ENCODE peak calls at places on chromosomes 7 and 10, in four cellular contexts. One of them, this sample, is unnamed.

GRCh38 chr7:135272303-135272702 is 38.7 kb downstream of the STRA8 start:
- DNase-seq in suprapubic skin: no peak
- DNase-seq in heart right ventricle: no peak
- DNase-seq in CD8-positive, alpha-beta T cell: no peak
- DNase-seq in this sample: no peak

GRCh38 chr7:105206985-105207384 is 181.7 kb downstream of the SRPK2 start:
- DNase-seq in suprapubic skin: no peak
- DNase-seq in heart right ventricle: no peak
- DNase-seq in CD8-positive, alpha-beta T cell: no peak
- DNase-seq in this sample: no peak

GRCh38 chr10:101781984-101782810 is 1.0 kb downstream of the NPM3 start:
- DNase-seq in heart right ventricle: no peak
- DNase-seq in CD8-positive, alpha-beta T cell: no peak
- DNase-seq in suprapubic skin: no peak
- DNase-seq in this sample: peak; percentile 42

GRCh38 chr10:71080381-71081228 is 131.8 kb upstream of the UNC5B start:
- DNase-seq in CD8-positive, alpha-beta T cell: no peak
- DNase-seq in suprapubic skin: peak; percentile 34
- DNase-seq in heart right ventricle: peak; percentile 1
- DNase-seq in this sample: peak; percentile 22

GRCh38 chr7:48154792-48155413 is 16.4 kb upstream of the ABCA13 start:
- DNase-seq in CD8-positive, alpha-beta T cell: no peak
- DNase-seq in suprapubic skin: no peak
- DNase-seq in heart right ventricle: no peak
- DNase-seq in this sample: peak; percentile 67

GRCh38 chr7:123797673-123798526 is 47.1 kb upstream of the HYAL4 start:
- DNase-seq in heart right ventricle: no peak
- DNase-seq in suprapubic skin: no peak
- DNase-seq in CD8-positive, alpha-beta T cell: no peak
- DNase-seq in this sample: no peak

GRCh38 chr10:7123719-7124118 is 287.1 kb downstream of the SFMBT2 start:
- DNase-seq in heart right ventricle: no peak
- DNase-seq in CD8-positive, alpha-beta T cell: no peak
- DNase-seq in suprapubic skin: no peak
- DNase-seq in this sample: no peak

GRCh38 chr7:112462236-112462635 is 12.0 kb downstream of the IFRD1 start:
- DNase-seq in heart right ventricle: peak; percentile 59
- DNase-seq in suprapubic skin: no peak
- DNase-seq in CD8-positive, alpha-beta T cell: no peak
- DNase-seq in this sample: peak; percentile 57

GRCh38 chr7:152615052-152615741 is 60.7 kb downstream of the XRCC2 start:
- DNase-seq in suprapubic skin: no peak
- DNase-seq in CD8-positive, alpha-beta T cell: no peak
- DNase-seq in heart right ventricle: no peak
- DNase-seq in this sample: no peak

GRCh38 chr7:72405389-72405788 is 6.7 kb downstream of the CALN1 start:
- DNase-seq in CD8-positive, alpha-beta T cell: no peak
- DNase-seq in suprapubic skin: no peak
- DNase-seq in heart right ventricle: no peak
- DNase-seq in this sample: no peak

GRCh38 chr10:86062151-86062550 is 304.4 kb downstream of the GRID1 start:
- DNase-seq in CD8-positive, alpha-beta T cell: no peak
- DNase-seq in suprapubic skin: peak; percentile 11
- DNase-seq in heart right ventricle: no peak
- DNase-seq in this sample: peak; percentile 26

GRCh38 chr7:56175784-56176183 is 59.6 kb upstream of the NUPR2 start:
- DNase-seq in CD8-positive, alpha-beta T cell: no peak
- DNase-seq in heart right ventricle: no peak
- DNase-seq in suprapubic skin: no peak
- DNase-seq in this sample: no peak

GRCh38 chr10:125779403-125780327 is 4.0 kb upstream of the MMP21 start:
- DNase-seq in heart right ventricle: no peak
- DNase-seq in CD8-positive, alpha-beta T cell: no peak
- DNase-seq in suprapubic skin: no peak
- DNase-seq in this sample: no peak

GRCh38 chr10:120432209-120432608 is 24.8 kb upstream of the PLPP4 start:
- DNase-seq in heart right ventricle: no peak
- DNase-seq in CD8-positive, alpha-beta T cell: no peak
- DNase-seq in suprapubic skin: no peak
- DNase-seq in this sample: no peak

GRCh38 chr7:112236597-112236996 is 30.1 kb downstream of the ZNF277 start:
- DNase-seq in CD8-positive, alpha-beta T cell: no peak
- DNase-seq in suprapubic skin: no peak
- DNase-seq in heart right ventricle: no peak
- DNase-seq in this sample: no peak

GRCh38 chr7:41977165-41977651 is 259.8 kb downstream of the GLI3 start:
- DNase-seq in heart right ventricle: peak; percentile 46
- DNase-seq in suprapubic skin: no peak
- DNase-seq in CD8-positive, alpha-beta T cell: no peak
- DNase-seq in this sample: no peak

GRCh38 chr10:69439813-69440506 is 11.3 kb upstream of the TSPAN15 start:
- DNase-seq in CD8-positive, alpha-beta T cell: no peak
- DNase-seq in suprapubic skin: peak; percentile 39
- DNase-seq in heart right ventricle: no peak
- DNase-seq in this sample: no peak

GRCh38 chr7:158782638-158783490 is 46.4 kb downstream of the ESYT2 start:
- DNase-seq in CD8-positive, alpha-beta T cell: no peak
- DNase-seq in heart right ventricle: peak; percentile 85
- DNase-seq in suprapubic skin: peak; percentile 81
- DNase-seq in this sample: no peak

GRCh38 chr10:47164126-47164799 is 135.7 kb upstream of the GDF10 start:
- DNase-seq in heart right ventricle: no peak
- DNase-seq in CD8-positive, alpha-beta T cell: no peak
- DNase-seq in suprapubic skin: no peak
- DNase-seq in this sample: no peak

GRCh38 chr10:121415017-121415416 is 183.2 kb downstream of the FGFR2 start:
- DNase-seq in CD8-positive, alpha-beta T cell: no peak
- DNase-seq in suprapubic skin: no peak
- DNase-seq in heart right ventricle: no peak
- DNase-seq in this sample: no peak

GRCh38 chr7:55198634-55199366 is 166.3 kb upstream of the LANCL2 start:
- DNase-seq in suprapubic skin: no peak
- DNase-seq in heart right ventricle: no peak
- DNase-seq in CD8-positive, alpha-beta T cell: no peak
- DNase-seq in this sample: no peak

GRCh38 chr7:123709525-123709924 is 39.3 kb downstream of the WASL start:
- DNase-seq in CD8-positive, alpha-beta T cell: no peak
- DNase-seq in suprapubic skin: no peak
- DNase-seq in heart right ventricle: no peak
- DNase-seq in this sample: no peak

GRCh38 chr7:78510580-78511188 is 712.1 kb downstream of the PHTF2 start:
- DNase-seq in CD8-positive, alpha-beta T cell: no peak
- DNase-seq in heart right ventricle: peak; percentile 6
- DNase-seq in suprapubic skin: no peak
- DNase-seq in this sample: no peak

DNA sequence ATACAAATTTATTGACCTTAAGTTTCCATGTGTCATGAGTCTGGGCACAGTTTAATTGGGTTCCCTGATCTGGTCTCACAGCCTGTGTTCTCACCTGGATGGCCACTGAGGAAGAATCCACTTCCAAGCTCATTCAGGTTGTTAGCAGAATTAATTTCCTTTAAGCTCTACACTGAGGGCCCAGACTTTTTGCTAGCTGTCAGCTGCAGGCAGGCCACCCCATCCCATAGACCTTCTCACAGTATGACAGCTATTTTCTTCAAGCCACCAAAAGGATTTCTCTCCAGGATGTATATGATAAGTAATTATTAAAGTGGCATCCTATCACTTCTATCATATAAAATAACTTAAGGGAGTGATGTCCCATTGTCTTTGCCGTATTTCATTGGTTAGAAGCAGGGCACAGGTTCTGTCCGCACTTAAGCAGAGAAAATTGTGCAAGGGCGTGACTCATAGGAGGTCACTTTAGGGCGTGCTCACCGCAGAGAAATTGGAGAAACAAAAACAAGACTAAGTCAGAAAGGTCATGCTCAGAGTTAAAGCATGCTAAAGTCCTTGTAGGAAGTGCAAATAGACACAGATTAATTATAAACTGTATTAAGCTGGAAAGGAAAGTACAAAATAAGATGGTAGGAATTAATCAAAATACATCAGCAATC is 109.9 kb downstream of the AHR start:
- DNase-seq in heart right ventricle: peak; percentile 16
- DNase-seq in CD8-positive, alpha-beta T cell: no peak
- DNase-seq in suprapubic skin: peak; percentile 74
- DNase-seq in this sample: no peak
- H3K4me3 ChIP-seq in heart right ventricle: no peak overlapping the region
- H3K4me3 ChIP-seq in CD8-positive, alpha-beta T cell: no peak overlapping the region
- H3K4me3 ChIP-seq in suprapubic skin: no peak overlapping the region
- H3K4me3 ChIP-seq in this sample: no peak overlapping the region

GRCh38 chr10:98169379-98169778 is 34.9 kb downstream of the R3HCC1L start:
- DNase-seq in suprapubic skin: no peak
- DNase-seq in heart right ventricle: no peak
- DNase-seq in CD8-positive, alpha-beta T cell: no peak
- DNase-seq in this sample: no peak

GRCh38 chr10:98170249-98171117 is 36.0 kb downstream of the R3HCC1L start:
- DNase-seq in heart right ventricle: peak; percentile 16
- DNase-seq in CD8-positive, alpha-beta T cell: no peak
- DNase-seq in suprapubic skin: no peak
- DNase-seq in this sample: peak; percentile 70

GRCh38 chr10:98167191-98167590 is 32.7 kb downstream of the R3HCC1L start:
- DNase-seq in heart right ventricle: no peak
- DNase-seq in CD8-positive, alpha-beta T cell: no peak
- DNase-seq in suprapubic skin: no peak
- DNase-seq in this sample: no peak

GRCh38 chr10:98168147-98168546 is 33.7 kb downstream of the R3HCC1L start:
- DNase-seq in CD8-positive, alpha-beta T cell: no peak
- DNase-seq in suprapubic skin: no peak
- DNase-seq in heart right ventricle: no peak
- DNase-seq in this sample: no peak

GRCh38 chr10:98168766-98169165 is 34.3 kb downstream of the R3HCC1L start:
- DNase-seq in CD8-positive, alpha-beta T cell: no peak
- DNase-seq in heart right ventricle: no peak
- DNase-seq in suprapubic skin: no peak
- DNase-seq in this sample: no peak
- H3K27ac ChIP-seq in CD8-positive, alpha-beta T cell: no peak overlapping the region
- H3K27ac ChIP-seq in heart right ventricle: no peak overlapping the region
- H3K27ac ChIP-seq in suprapubic skin: no peak overlapping the region
- H3K27ac ChIP-seq in this sample: no peak overlapping the region

GRCh38 chr7:101315336-101315735 is 6.3 kb downstream of the IFT22 start:
- DNase-seq in CD8-positive, alpha-beta T cell: no peak
- DNase-seq in heart right ventricle: no peak
- DNase-seq in suprapubic skin: no peak
- DNase-seq in this sample: no peak
- TF ChIP-seq CTCF in CD8-positive, alpha-beta T cell: peak; percentile 86
- TF ChIP-seq CTCF in heart right ventricle: peak; percentile 74
- TF ChIP-seq CTCF in suprapubic skin: no peak
- TF ChIP-seq CTCF in this sample: peak; percentile 55

DNA sequence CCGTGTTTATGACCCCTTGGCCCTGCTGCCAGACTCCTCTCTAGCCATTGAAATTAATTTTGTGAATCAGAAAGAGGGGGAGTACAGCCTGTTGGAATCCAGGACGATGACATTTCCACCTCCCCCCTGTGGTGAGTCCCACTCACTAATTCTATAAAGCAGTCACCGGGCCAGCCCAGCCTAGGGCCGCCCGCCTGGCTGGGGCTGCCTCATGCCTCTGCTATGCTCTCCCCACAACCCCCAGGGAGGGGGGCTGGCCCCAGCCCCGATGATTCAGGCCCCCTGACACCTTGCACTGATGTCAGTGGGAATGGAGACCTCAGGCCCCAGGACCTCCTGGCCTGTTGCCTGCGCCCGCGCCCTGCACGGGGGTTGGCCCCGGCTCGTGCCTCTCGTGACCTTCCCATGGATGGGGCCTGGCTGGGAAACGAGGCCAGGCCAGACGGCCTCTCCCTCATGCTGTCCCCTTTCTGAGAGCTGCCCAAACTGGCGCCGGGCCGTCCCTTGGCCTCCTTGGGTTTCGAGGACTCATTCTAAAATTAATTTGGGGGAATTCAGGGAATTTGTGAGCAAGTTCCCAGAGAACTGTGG is 34.0 kb downstream of the TMEM270 start:
- DNase-seq in suprapubic skin: peak; percentile 94
- DNase-seq in heart right ventricle: peak; percentile 71
- DNase-seq in CD8-positive, alpha-beta T cell: no peak
- DNase-seq in this sample: no peak
- H3K4me3 ChIP-seq in suprapubic skin: no peak overlapping the region
- H3K4me3 ChIP-seq in heart right ventricle: no peak overlapping the region
- H3K4me3 ChIP-seq in CD8-positive, alpha-beta T cell: no peak overlapping the region
- H3K4me3 ChIP-seq in this sample: no peak overlapping the region

GRCh38 chr7:24570983-24571382 is 2.3 kb upstream of the PALS2 start:
- DNase-seq in suprapubic skin: no peak
- DNase-seq in heart right ventricle: no peak
- DNase-seq in CD8-positive, alpha-beta T cell: no peak
- DNase-seq in this sample: no peak

GRCh38 chr7:24573554-24574338 is 494 bp downstream of the PALS2 start:
- DNase-seq in heart right ventricle: peak; percentile 18
- DNase-seq in suprapubic skin: peak; percentile 74
- DNase-seq in CD8-positive, alpha-beta T cell: peak; percentile 4
- DNase-seq in this sample: peak; percentile 44

GRCh38 chr7:24572421-24573007 is 738 bp upstream of the PALS2 start:
- DNase-seq in CD8-positive, alpha-beta T cell: no peak
- DNase-seq in suprapubic skin: peak; percentile 72
- DNase-seq in heart right ventricle: peak; percentile 5
- DNase-seq in this sample: peak; percentile 60

GRCh38 chr7:24573008-24573553 is at the start of gene PALS2:
- DNase-seq in suprapubic skin: peak; percentile 74
- DNase-seq in CD8-positive, alpha-beta T cell: peak; percentile 71
- DNase-seq in heart right ventricle: peak; percentile 54
- DNase-seq in this sample: peak; percentile 87

GRCh38 chr7:24572014-24572413 is 1.2 kb upstream of the PALS2 start:
- DNase-seq in CD8-positive, alpha-beta T cell: no peak
- DNase-seq in suprapubic skin: no peak
- DNase-seq in heart right ventricle: no peak
- DNase-seq in this sample: no peak
- H3K27ac ChIP-seq in CD8-positive, alpha-beta T cell: no peak overlapping the region
- H3K27ac ChIP-seq in suprapubic skin: no peak overlapping the region
- H3K27ac ChIP-seq in heart right ventricle: no peak overlapping the region
- H3K27ac ChIP-seq in this sample: no peak overlapping the region

GRCh38 chr7:141752634-141753033 is 11.3 kb upstream of the TAS2R3 start:
- DNase-seq in CD8-positive, alpha-beta T cell: no peak
- DNase-seq in suprapubic skin: no peak
- DNase-seq in heart right ventricle: no peak
- DNase-seq in this sample: no peak
- TF ChIP-seq CTCF in CD8-positive, alpha-beta T cell: peak; percentile 37
- TF ChIP-seq CTCF in suprapubic skin: no peak
- TF ChIP-seq CTCF in heart right ventricle: peak; percentile 29
- TF ChIP-seq CTCF in this sample: no peak

GRCh38 chr7:87876040-87876758 is at the start of the genes DBF4 and SLC25A40:
- DNase-seq in CD8-positive, alpha-beta T cell: peak; percentile 87
- DNase-seq in suprapubic skin: peak; percentile 95
- DNase-seq in heart right ventricle: peak; percentile 95
- DNase-seq in this sample: peak; percentile 99

GRCh38 chr7:87877641-87878040 is 1.3 kb downstream of the DBF4 start:
- DNase-seq in CD8-positive, alpha-beta T cell: no peak
- DNase-seq in suprapubic skin: no peak
- DNase-seq in heart right ventricle: no peak
- DNase-seq in this sample: no peak

GRCh38 chr7:87876759-87877234 is 504 bp downstream of the DBF4 start:
- DNase-seq in CD8-positive, alpha-beta T cell: peak; percentile 6
- DNase-seq in heart right ventricle: peak; percentile 40
- DNase-seq in suprapubic skin: peak; percentile 71
- DNase-seq in this sample: peak; percentile 82

GRCh38 chr7:87875151-87876039 is 765 bp downstream of the SLC25A40 start:
- DNase-seq in heart right ventricle: no peak
- DNase-seq in CD8-positive, alpha-beta T cell: no peak
- DNase-seq in suprapubic skin: no peak
- DNase-seq in this sample: no peak

GRCh38 chr7:87878208-87878735 is 2.0 kb downstream of the DBF4 start:
- DNase-seq in CD8-positive, alpha-beta T cell: no peak
- DNase-seq in suprapubic skin: no peak
- DNase-seq in heart right ventricle: no peak
- DNase-seq in this sample: no peak
- H3K4me3 ChIP-seq in CD8-positive, alpha-beta T cell: no peak overlapping the region
- H3K4me3 ChIP-seq in suprapubic skin: no peak overlapping the region
- H3K4me3 ChIP-seq in heart right ventricle: peak overlapping the region; percentile 91
- H3K4me3 ChIP-seq in this sample: no peak overlapping the region

GRCh38 chr10:95309958-95310357 is 19.2 kb upstream of the PDLIM1 start:
- DNase-seq in heart right ventricle: no peak
- DNase-seq in suprapubic skin: no peak
- DNase-seq in CD8-positive, alpha-beta T cell: no peak
- DNase-seq in this sample: no peak
- H3K27ac ChIP-seq in heart right ventricle: peak overlapping the region; percentile 18
- H3K27ac ChIP-seq in suprapubic skin: no peak overlapping the region
- H3K27ac ChIP-seq in CD8-positive, alpha-beta T cell: no peak overlapping the region
- H3K27ac ChIP-seq in this sample: peak overlapping the region; percentile 69